ENCODE peak calls at places on chromosomes 3 and 15, in seven cellular contexts. U is non-pigmented ciliary epithelial cell; K is T-helper 2 cell treated with Interferon-gamma antibody and Interleukin-4, amounts not matched to agents 5 μg/mL and 100 μg/mL, for 36 hours; C is BE2C; Q is stimulated activated CD8-positive, alpha-beta memory T cell treated with anti-CD3 and anti-CD28 coated beads, Interleukin-12 subunit alpha, Interleukin-12 subunit beta, amount 100 ng/mL, for 1 hour; I is GM03348; E is GM13976. W is an unnamed sample.

GRCh38 chr15:26197719-26198118 is 334.6 kb upstream of the ATP10A start:
- DNase-seq in C (no peak), Q (no peak), K (no peak), I (no peak), E (no peak), U (no peak), W (no peak)

GRCh38 chr3:65338571-65338970 is 650.8 kb upstream of the ADAMTS9 start:
- DNase-seq in Q (no peak), I (no peak), E (no peak), K (no peak), C (no peak), U (no peak), W (no peak)

GRCh38 chr3:81302045-81302444 is 459.4 kb downstream of the GBE1 start:
- DNase-seq in C (peak; percentile 82), U (no peak), I (peak; percentile 76), E (peak; percentile 55), Q (no peak), K (no peak), W (peak; percentile 66)

GRCh38 chr3:155744091-155744625 is 713 bp downstream of the PLCH1 start:
- DNase-seq in C (peak; percentile 82), U (no peak), E (peak; percentile 75), I (peak; percentile 92), Q (no peak), K (peak; percentile 16), W (peak; percentile 95)

GRCh38 chr3:127787071-127787490 is 35.2 kb downstream of the MGLL start:
- DNase-seq in C (no peak), K (no peak), Q (no peak), E (no peak), U (no peak), I (peak; percentile 45), W (no peak)

GRCh38 chr15:25710184-25710583 is 152.9 kb downstream of the ATP10A start:
- DNase-seq in K (peak; percentile 21), E (peak; percentile 53), I (peak; percentile 66), C (peak; percentile 39), U (no peak), Q (peak; percentile 5), W (peak; percentile 92)

GRCh38 chr3:121660356-121661171 is at the start of gene HCLS1:
- DNase-seq in I (no peak), U (no peak), Q (peak; percentile 53), E (peak; percentile 69), C (no peak), K (peak; percentile 76), W (no peak)

GRCh38 chr3:157447026-157447694 is 10.5 kb downstream of the PTX3 start:
- DNase-seq in C (no peak), U (no peak), Q (no peak), E (no peak), K (no peak), I (peak; percentile 50), W (no peak)

GRCh38 chr3:183226333-183226732 is 26.7 kb upstream of the B3GNT5 start:
- DNase-seq in K (no peak), C (no peak), U (no peak), I (no peak), Q (no peak), E (no peak), W (no peak)

GRCh38 chr3:162517110-162517509 is 1020.5 kb downstream of the OTOL1 start:
- DNase-seq in C (no peak), U (no peak), Q (no peak), K (no peak), I (no peak), E (no peak), W (no peak)

GRCh38 chr3:124883191-124883747 is 3.9 kb downstream of the ITGB5 start:
- DNase-seq in C (no peak), I (no peak), E (no peak), U (no peak), Q (no peak), K (no peak), W (no peak)

GRCh38 chr3:188396900-188397299 is 242.9 kb downstream of the LPP start:
- DNase-seq in K (no peak), C (no peak), U (no peak), I (no peak), Q (no peak), E (no peak), W (no peak)

GRCh38 chr15:72110355-72110754 is 7.6 kb downstream of the MYO9A start:
- DNase-seq in Q (no peak), U (no peak), E (no peak), C (no peak), I (peak; percentile 17), K (no peak), W (no peak)

GRCh38 chr3:179788996-179789395 is 136.2 kb downstream of the USP13 start:
- DNase-seq in K (no peak), Q (no peak), I (no peak), U (no peak), C (no peak), E (no peak), W (no peak)

GRCh38 chr15:27328616-27329015 is 357.6 kb downstream of the GABRG3 start:
- DNase-seq in E (no peak), C (no peak), Q (no peak), I (no peak), K (no peak), U (no peak), W (no peak)

GRCh38 chr15:63502843-63503738 is 1.3 kb upstream of the USP3 start:
- DNase-seq in K (peak; percentile 82), Q (peak; percentile 62), C (no peak), U (peak; percentile 89), E (peak; percentile 82), I (peak; percentile 79), W (peak; percentile 90)

GRCh38 chr3:118987466-118987865 is 47.2 kb downstream of the IGSF11 start:
- DNase-seq in K (no peak), U (no peak), I (peak; percentile 42), E (no peak), C (no peak), Q (no peak), W (peak; percentile 37)

GRCh38 chr3:9793161-9793781 is 389 bp downstream of the ARPC4 start:
- DNase-seq in K (no peak), Q (no peak), I (peak; percentile 63), C (no peak), E (no peak), U (no peak), W (no peak)

GRCh38 chr3:73398084-73398483 is 226.7 kb downstream of the PDZRN3 start:
- DNase-seq in K (no peak), U (no peak), Q (no peak), C (no peak), E (no peak), I (no peak), W (peak; percentile 42)

GRCh38 chr15:40787344-40787841 is 17.6 kb downstream of the C15orf62 start:
- DNase-seq in Q (no peak), K (no peak), I (peak; percentile 65), C (no peak), U (peak; percentile 55), E (no peak), W (peak; percentile 87)

GRCh38 chr3:87410110-87410509 is 133.7 kb upstream of the POU1F1 start:
- DNase-seq in Q (no peak), E (no peak), C (no peak), I (peak; percentile 63), K (no peak), U (no peak), W (no peak)

GRCh38 chr3:150073031-150073430 is 102.3 kb upstream of the PFN2 start:
- DNase-seq in U (no peak), I (peak; percentile 38), Q (no peak), E (no peak), K (no peak), C (no peak), W (no peak)

GRCh38 chr3:97778152-97778551 is 13.6 kb downstream of the ARL6 start:
- DNase-seq in C (no peak), Q (no peak), U (no peak), E (no peak), I (no peak), K (no peak), W (no peak)

GRCh38 chr3:190586631-190587000 is 72.7 kb downstream of the IL1RAP start:
- DNase-seq in I (peak; percentile 52), C (no peak), Q (no peak), E (no peak), K (peak; percentile 61), U (no peak), W (no peak)

GRCh38 chr3:7707192-7707591 is 794.4 kb upstream of the LMCD1 start:
- DNase-seq in C (no peak), I (no peak), E (no peak), K (no peak), Q (no peak), U (no peak), W (no peak)

GRCh38 chr3:126390201-126390600 is 4.5 kb upstream of the CFAP100 start:
- DNase-seq in Q (no peak), E (no peak), C (no peak), U (no peak), K (no peak), I (no peak), W (no peak)

GRCh38 chr3:147881933-147882332 is 472.8 kb downstream of the ZIC1 start:
- DNase-seq in I (no peak), Q (no peak), U (no peak), K (no peak), E (no peak), C (no peak), W (no peak)

GRCh38 chr3:171811913-171812321 is 1.6 kb upstream of the PLD1 start:
- DNase-seq in C (no peak), I (no peak), K (no peak), E (no peak), Q (no peak), U (no peak), W (no peak)

GRCh38 chr15:79028411-79028964 is 62.1 kb downstream of the RASGRF1 start:
- DNase-seq in C (peak; percentile 59), K (no peak), I (peak; percentile 63), E (peak; percentile 80), Q (no peak), U (no peak), W (peak; percentile 91)

GRCh38 chr3:9298236-9298635 is 48.8 kb upstream of the SRGAP3 start:
- DNase-seq in K (no peak), Q (no peak), C (no peak), U (no peak), E (no peak), I (peak; percentile 51), W (no peak)

GRCh38 chr15:62359416-62359815 is 194.3 kb upstream of the C2CD4B start:
- DNase-seq in C (no peak), U (no peak), I (no peak), K (no peak), Q (no peak), E (no peak), W (no peak)